ENCODE peak calls at places on chromosomes 12 and 14, in four cellular contexts. E is right cardiac atrium; X is CD4-positive, alpha-beta memory T cell; D is H4. K is an unnamed sample.

GRCh38 chr14:70086685-70087379 is 101.9 kb downstream of the SLC8A3 start:
- DNase-seq in E (no peak), X (no peak), D (peak; percentile 30), K (peak; percentile 69)

GRCh38 chr14:80388980-80389711 is 177.8 kb upstream of the DIO2 start:
- DNase-seq in E (no peak), X (no peak), D (peak; percentile 86), K (peak; percentile 64)

GRCh38 chr14:34052658-34053014 is 101.8 kb upstream of the EGLN3 start:
- DNase-seq in E (peak; percentile 41), X (no peak), D (peak; percentile 49), K (peak; percentile 76)

GRCh38 chr12:106358410-106359241 is 1.1 kb downstream of the POLR3B start:
- DNase-seq in E (no peak), X (no peak), D (no peak), K (peak; percentile 64)

GRCh38 chr12:120110550-120111501 is 5.7 kb downstream of the RAB35 start:
- DNase-seq in E (peak; percentile 90), X (peak; percentile 49), D (no peak), K (no peak)

GRCh38 chr14:39880965-39881364 is 448.7 kb upstream of the FBXO33 start:
- DNase-seq in E (no peak), X (no peak), D (no peak), K (no peak)

GRCh38 chr12:52086366-52086765 is 6.9 kb downstream of the SMIM41 start:
- DNase-seq in E (no peak), X (no peak), D (no peak), K (no peak)

GRCh38 chr12:124000111-124000510 is 27.1 kb downstream of the ZNF664 start:
- DNase-seq in E (no peak), X (no peak), D (no peak), K (no peak)

GRCh38 chr12:190881-191280 is 23.1 kb downstream of the SLC6A12 start:
- DNase-seq in E (no peak), X (no peak), D (no peak), K (no peak)

GRCh38 chr12:110658882-110659281 is 30.0 kb downstream of the HVCN1 start:
- DNase-seq in E (no peak), X (no peak), D (no peak), K (peak; percentile 29)

GRCh38 chr14:95049952-95050351 is 107.4 kb downstream of the DICER1 start:
- DNase-seq in E (no peak), X (no peak), D (no peak), K (no peak)

GRCh38 chr12:95484524-95484923 is 10.6 kb downstream of the METAP2 start:
- DNase-seq in E (no peak), X (no peak), D (no peak), K (no peak)

GRCh38 chr14:106276326-106277267 is 750.2 kb downstream of the TMEM121 start:
- DNase-seq in E (no peak), X (peak; percentile 34), D (no peak), K (no peak)

GRCh38 chr14:99910337-99911268 is 117.4 kb downstream of the EML1 start:
- DNase-seq in E (no peak), X (no peak), D (no peak), K (no peak)

GRCh38 chr12:87444039-87444438 is 585.2 kb downstream of the C12orf50 start:
- DNase-seq in E (no peak), X (no peak), D (no peak), K (no peak)

GRCh38 chr14:69752773-69753172 is 14.2 kb upstream of the SRSF5 start:
- DNase-seq in E (no peak), X (no peak), D (no peak), K (no peak)

GRCh38 chr12:127343941-127344340 is 923.0 kb upstream of the TMEM132C start:
- DNase-seq in E (no peak), X (no peak), D (no peak), K (peak; percentile 1)

GRCh38 chr12:49507139-49507538 is 31.7 kb upstream of the KCNH3 start:
- DNase-seq in E (no peak), X (no peak), D (peak; percentile 91), K (peak; percentile 76)

GRCh38 chr14:29316936-29317335 is 550.3 kb downstream of the FOXG1 start:
- DNase-seq in E (no peak), X (no peak), D (no peak), K (no peak)

GRCh38 chr14:102768223-102769048 is 8.8 kb upstream of the TRAF3 start:
- DNase-seq in E (no peak), X (no peak), D (no peak), K (no peak)

GRCh38 chr14:26528415-26529182 is 69.2 kb downstream of the NOVA1 start:
- DNase-seq in E (peak; percentile 68), X (no peak), D (no peak), K (no peak)

GRCh38 chr12:26791328-26791791 is 41.6 kb downstream of the ITPR2 start:
- DNase-seq in E (no peak), X (no peak), D (peak; percentile 60), K (no peak)

GRCh38 chr14:49621114-49621881 is 699 bp downstream of the MGAT2 start:
- DNase-seq in E (peak; percentile 91), X (no peak), D (no peak), K (peak; percentile 86)

GRCh38 chr14:49249022-49249421 is 337.2 kb downstream of the RPS29 start:
- DNase-seq in E (no peak), X (no peak), D (no peak), K (no peak)

GRCh38 chr12:47900480-47901129 is 4.2 kb downstream of the VDR start:
- DNase-seq in E (no peak), X (no peak), D (no peak), K (no peak)

GRCh38 chr14:58072288-58073071 is 79.5 kb downstream of the ARMH4 start:
- DNase-seq in E (no peak), X (peak; percentile 42), D (peak; percentile 73), K (peak; percentile 76)

GRCh38 chr14:37566811-37567371 is 28.2 kb downstream of the FOXA1 start:
- DNase-seq in E (no peak), X (no peak), D (peak; percentile 30), K (no peak)

K was measured in SJCRH30.